ENCODE peak calls at places on chromosomes 1 and 21, in eight cellular contexts. E is kidney epithelial cell, A is PC-3, T is heart right ventricle, Z is lower leg skin, O is esophagus squamous epithelium, I is Calu3, V is tibial artery. C is an unnamed sample.

GRCh38 chr21:45542667-45543370 is 579 bp upstream of the SLC19A1 start:
- DNase-seq in E (no peak), A (no peak), T (no peak), Z (peak), O (no peak), I (no peak), V (peak), C (peak)

GRCh38 chr1:176847052-176847451 is 317.5 kb downstream of the ASTN1 start:
- DNase-seq in E (no peak), A (no peak), T (peak), Z (no peak), O (no peak), I (no peak), V (no peak), C (no peak)

GRCh38 chr1:185929759-185930158 is 195.6 kb downstream of the HMCN1 start:
- DNase-seq in E (no peak), A (no peak), T (no peak), Z (no peak), O (no peak), I (no peak), V (no peak), C (no peak)

GRCh38 chr1:2384130-2384860 is 7.1 kb downstream of the MORN1 start:
- DNase-seq in E (no peak), A (no peak), T (no peak), Z (peak), O (no peak), I (no peak), V (peak), C (no peak)

GRCh38 chr1:45792744-45793143 is 10.7 kb upstream of the MAST2 start:
- DNase-seq in E (no peak), A (no peak), T (no peak), Z (no peak), O (no peak), I (no peak), V (no peak), C (no peak)

GRCh38 chr1:87515781-87516180 is 187.1 kb downstream of the LMO4 start:
- DNase-seq in E (no peak), A (no peak), T (no peak), Z (no peak), O (no peak), I (no peak), V (no peak), C (no peak)

GRCh38 chr1:84996846-84997666 is at the start of gene MCOLN2:
- DNase-seq in E (no peak), A (peak), T (peak), Z (no peak), O (no peak), I (peak), V (no peak), C (peak)

GRCh38 chr1:207067695-207068094 is 14.6 kb downstream of the PFKFB2 start:
- DNase-seq in E (no peak), A (no peak), T (no peak), Z (no peak), O (no peak), I (no peak), V (no peak), C (no peak)

GRCh38 chr1:50425376-50426107 is 2.3 kb upstream of the DMRTA2 start:
- DNase-seq in E (no peak), A (no peak), T (no peak), Z (no peak), O (no peak), I (no peak), V (no peak), C (peak)

GRCh38 chr1:1779691-1780597 is 1.7 kb upstream of the NADK start:
- DNase-seq in E (no peak), A (no peak), T (no peak), Z (no peak), O (no peak), I (peak), V (peak), C (no peak)

GRCh38 chr1:79100385-79100784 is 93.9 kb upstream of the ADGRL4 start:
- DNase-seq in E (peak), A (peak), T (no peak), Z (no peak), O (no peak), I (no peak), V (no peak), C (peak)

DNA sequence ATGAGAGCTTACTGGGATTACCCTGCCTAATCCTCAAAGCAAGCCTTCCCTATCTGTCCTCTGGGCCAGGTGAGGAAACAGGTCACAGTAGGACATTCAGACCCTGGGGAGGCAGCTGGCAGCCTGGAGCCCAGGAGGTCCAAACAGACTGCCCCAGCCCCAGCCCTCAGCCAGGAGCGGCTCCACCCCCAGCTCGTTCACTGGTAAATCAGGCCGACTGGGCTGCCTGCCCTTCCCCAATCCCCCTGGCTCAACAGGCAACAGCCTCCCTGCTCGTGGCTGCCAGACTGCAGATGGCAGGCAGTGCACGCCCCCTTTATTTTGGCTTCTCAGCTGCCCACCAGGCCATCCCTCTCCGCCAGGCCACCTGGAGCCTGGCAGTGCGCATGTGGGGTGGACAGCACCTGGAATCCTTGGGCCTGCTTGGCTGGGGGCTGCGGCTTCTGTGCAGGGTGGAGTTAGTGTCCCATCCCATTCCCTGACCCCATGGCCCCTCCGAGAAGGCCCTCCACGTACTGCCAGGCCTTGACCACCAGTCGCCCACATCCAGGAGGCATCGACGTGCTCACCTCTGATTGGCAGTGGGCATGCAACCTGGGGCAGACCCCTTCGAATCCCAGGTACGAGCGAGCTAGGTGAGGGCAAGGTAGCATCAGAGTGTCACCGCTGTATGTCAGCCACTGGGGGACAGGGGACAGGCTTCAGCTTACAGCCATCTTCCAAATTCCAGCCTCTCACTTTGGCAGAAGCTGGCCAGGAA is 11.2 kb upstream of the ZNF670 start:
- DNase-seq in E (no peak), A (no peak), T (no peak), Z (no peak), O (no peak), I (no peak), V (no peak), C (no peak)
- TF ChIP-seq CTCF in E (no peak), A (no peak), T (no peak), Z (no peak), O (no peak), I (no peak), V (no peak), C (no peak)

DNA sequence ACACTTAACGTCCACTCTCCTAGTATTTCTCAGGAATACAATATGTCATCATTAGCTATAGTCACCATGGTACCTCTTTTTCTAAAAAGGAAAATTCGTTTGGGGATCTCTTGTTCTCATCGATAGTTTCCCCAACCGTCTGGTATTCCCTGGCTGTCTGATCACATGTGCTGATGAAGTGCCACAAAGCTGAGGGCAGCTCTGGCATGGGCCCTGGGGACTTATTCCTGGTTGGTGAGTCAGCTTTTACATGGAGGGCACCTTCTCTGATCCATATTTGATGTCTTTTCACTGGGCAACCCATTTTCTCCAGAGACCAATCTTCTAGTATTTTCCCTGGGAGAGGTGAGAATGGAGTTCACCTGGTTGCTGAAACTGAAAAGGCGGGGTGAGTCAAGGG is 39.5 kb downstream of the CHD1L start:
- DNase-seq in E (no peak), A (no peak), T (no peak), Z (no peak), O (no peak), I (no peak), V (no peak), C (no peak)
- TF ChIP-seq CTCF in E (no peak), A (no peak), T (no peak), Z (no peak), O (no peak), I (no peak), V (no peak), C (no peak)

GRCh38 chr1:77316006-77316405 is 34.2 kb downstream of the AK5 start:
- DNase-seq in E (peak), A (no peak), T (no peak), Z (no peak), O (no peak), I (no peak), V (no peak), C (no peak)

GRCh38 chr1:77308889-77309621 is 27.2 kb downstream of the AK5 start:
- DNase-seq in E (no peak), A (no peak), T (no peak), Z (no peak), O (no peak), I (no peak), V (no peak), C (no peak)

GRCh38 chr1:77319036-77319705 is 37.4 kb downstream of the AK5 start:
- DNase-seq in E (no peak), A (peak), T (no peak), Z (no peak), O (no peak), I (no peak), V (no peak), C (no peak)

GRCh38 chr1:77316966-77317365 is 35.1 kb downstream of the AK5 start:
- DNase-seq in E (no peak), A (no peak), T (no peak), Z (no peak), O (no peak), I (no peak), V (no peak), C (no peak)

DNA sequence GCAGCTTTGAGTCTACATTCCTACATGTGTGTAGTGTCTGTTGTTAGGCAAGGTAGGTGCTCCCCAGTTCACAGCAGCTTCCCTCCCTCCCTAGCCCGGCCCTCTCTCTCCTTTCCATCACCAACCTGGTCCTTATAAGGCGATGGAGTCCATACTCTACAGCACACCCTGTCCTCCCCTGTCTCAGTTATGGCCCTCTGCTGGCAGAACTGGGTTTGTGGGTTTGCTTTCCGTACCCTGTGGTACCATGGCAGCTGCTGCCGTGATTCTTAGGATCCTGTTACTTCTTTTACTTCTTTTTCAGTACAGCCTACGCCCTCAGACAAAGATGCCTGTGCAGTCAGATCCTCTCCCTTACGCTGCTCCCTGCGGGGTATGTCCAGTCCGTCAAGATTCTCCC is 31.7 kb downstream of the AK5 start:
- DNase-seq in E (no peak), A (peak), T (no peak), Z (no peak), O (no peak), I (peak), V (no peak), C (no peak)
- TF ChIP-seq CTCF in E (peak), A (peak), T (no peak), Z (no peak), O (no peak), I (peak), V (no peak), C (no peak)

DNA sequence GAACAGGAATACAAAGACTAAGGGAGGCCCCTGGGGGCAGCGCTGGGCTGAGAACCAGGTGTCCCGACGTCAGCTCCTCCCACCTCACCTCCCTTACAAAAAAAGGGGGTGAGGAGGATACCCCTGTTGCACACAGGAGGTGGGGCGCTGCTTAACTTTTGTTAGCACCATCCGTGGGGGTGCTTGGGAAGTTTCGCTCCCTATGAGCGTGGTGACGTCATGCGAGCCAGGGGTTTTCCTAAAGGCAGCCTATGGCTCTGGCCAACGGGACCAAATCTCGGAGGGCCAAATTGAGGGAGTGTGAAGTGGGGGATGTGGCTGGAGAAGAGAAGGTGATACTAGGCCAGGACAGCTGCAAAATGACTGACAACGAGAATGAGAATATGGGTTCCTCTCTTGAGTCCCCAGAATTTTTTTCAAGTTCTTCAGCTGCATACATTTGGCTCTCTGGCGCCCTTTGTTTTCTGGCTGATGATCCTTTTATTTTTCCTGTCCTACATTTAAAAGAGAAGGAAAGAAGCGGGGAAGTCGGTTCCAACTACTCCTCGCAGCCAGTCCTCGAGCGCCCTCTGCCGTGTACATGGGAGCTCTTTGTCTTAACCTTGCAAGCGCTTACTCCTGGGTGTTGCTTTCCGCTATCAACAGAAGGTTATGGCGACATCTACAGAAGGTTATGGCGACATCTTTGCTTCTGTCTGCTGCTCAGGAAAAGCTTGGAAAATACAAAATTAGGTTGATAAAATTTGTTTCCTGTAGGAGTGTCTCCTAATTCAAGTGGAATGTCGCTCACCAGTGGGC is 48.0 kb upstream of the ZC3H11B start:
- DNase-seq in E (peak), A (peak), T (peak), Z (peak), O (peak), I (peak), V (peak), C (peak)
- TF ChIP-seq CTCF in E (peak), A (peak), T (peak), Z (no peak), O (no peak), I (peak), V (peak), C (peak)